ENCODE peak calls at places on chromosome 15, in six cellular contexts. J is HCT116, H is K562, L is GM12878, Z is SK-N-SH, P is H1. M is an unnamed sample.

GRCh38 chr15:48905216-48905615 is 27.3 kb downstream of the EID1 start:
- DNase-seq in J (no peak), H (no peak), L (no peak), Z (no peak), P (no peak), M (no peak)

GRCh38 chr15:98823012-98823458 is 174.7 kb downstream of the IGF1R start:
- DNase-seq in J (no peak), H (no peak), L (peak; percentile 1), Z (no peak), P (no peak), M (no peak)

GRCh38 chr15:55914446-55914845 is 79.0 kb downstream of the NEDD4 start:
- DNase-seq in J (no peak), H (no peak), L (no peak), Z (no peak), P (no peak), M (no peak)

GRCh38 chr15:69562564-69562963 is 109.9 kb downstream of the RPLP1 start:
- DNase-seq in J (no peak), H (no peak), L (no peak), Z (no peak), P (no peak), M (no peak)

GRCh38 chr15:51907136-51907862 is 64.3 kb downstream of the LEO1 start:
- DNase-seq in J (peak; percentile 96), H (peak; percentile 19), L (no peak), Z (no peak), P (no peak), M (peak; percentile 94)

GRCh38 chr15:42955518-42955917 is 34.9 kb upstream of the TTBK2 start:
- DNase-seq in J (no peak), H (no peak), L (no peak), Z (no peak), P (no peak), M (no peak)

GRCh38 chr15:93800805-93801204 is 430.6 kb upstream of the MCTP2 start:
- DNase-seq in J (no peak), H (no peak), L (no peak), Z (no peak), P (no peak), M (no peak)

GRCh38 chr15:52241489-52241888 is 50.3 kb upstream of the GNB5 start:
- DNase-seq in J (no peak), H (no peak), L (no peak), Z (no peak), P (no peak), M (no peak)

GRCh38 chr15:86203462-86203861 is 123.8 kb downstream of the AGBL1 start:
- DNase-seq in J (no peak), H (no peak), L (no peak), Z (no peak), P (no peak), M (no peak)

GRCh38 chr15:80478075-80478474 is 73.9 kb downstream of the ARNT2 start:
- DNase-seq in J (no peak), H (no peak), L (no peak), Z (no peak), P (no peak), M (no peak)

GRCh38 chr15:81293728-81294500 is 30.0 kb downstream of the STARD5 start:
- DNase-seq in J (no peak), H (no peak), L (peak; percentile 98), Z (peak; percentile 50), P (no peak), M (no peak)

GRCh38 chr15:54518145-54518941 is 540.1 kb downstream of the UNC13C start:
- DNase-seq in J (no peak), H (no peak), L (peak; percentile 36), Z (no peak), P (no peak), M (no peak)

GRCh38 chr15:101369676-101370075 is 74.6 kb upstream of the SNRPA1 start:
- DNase-seq in J (no peak), H (no peak), L (no peak), Z (no peak), P (peak; percentile 36), M (no peak)

GRCh38 chr15:23467110-23467600 is 20.1 kb upstream of the GOLGA6L2 start:
- DNase-seq in J (peak; percentile 24), H (peak; percentile 7), L (no peak), Z (peak; percentile 28), P (no peak), M (peak; percentile 23)

GRCh38 chr15:40787344-40787841 is 17.6 kb downstream of the C15orf62 start:
- DNase-seq in J (peak; percentile 96), H (no peak), L (no peak), Z (no peak), P (no peak), M (no peak)

GRCh38 chr15:101332061-101332467 is 37.0 kb upstream of the SNRPA1 start:
- DNase-seq in J (no peak), H (no peak), L (no peak), Z (no peak), P (no peak), M (no peak)

GRCh38 chr15:29681486-29681845 is 140.8 kb downstream of the TJP1 start:
- DNase-seq in J (no peak), H (no peak), L (no peak), Z (no peak), P (no peak), M (no peak)

GRCh38 chr15:28105224-28105791 is 6.2 kb upstream of the OCA2 start:
- DNase-seq in J (no peak), H (no peak), L (no peak), Z (no peak), P (no peak), M (no peak)

GRCh38 chr15:88284441-88285106 is 28.0 kb upstream of the NTRK3 start:
- DNase-seq in J (no peak), H (no peak), L (no peak), Z (no peak), P (no peak), M (no peak)
- H3K27me3 ChIP-seq in J (peaks cover 14% of the 10 kb centered on the region), H (no peaks in the 10 kb centered on the region), L (no peaks in the 10 kb centered on the region), Z (no peaks in the 10 kb centered on the region), P (no peaks in the 10 kb centered on the region), M (no peaks in the 10 kb centered on the region)

GRCh38 chr15:83943043-83943442 is 289.1 kb downstream of the ADAMTSL3 start:
- DNase-seq in J (no peak), H (no peak), L (no peak), Z (no peak), P (no peak), M (no peak)

GRCh38 chr15:83943849-83944404 is 290.0 kb downstream of the ADAMTSL3 start:
- DNase-seq in J (no peak), H (no peak), L (no peak), Z (no peak), P (no peak), M (no peak)

DNA sequence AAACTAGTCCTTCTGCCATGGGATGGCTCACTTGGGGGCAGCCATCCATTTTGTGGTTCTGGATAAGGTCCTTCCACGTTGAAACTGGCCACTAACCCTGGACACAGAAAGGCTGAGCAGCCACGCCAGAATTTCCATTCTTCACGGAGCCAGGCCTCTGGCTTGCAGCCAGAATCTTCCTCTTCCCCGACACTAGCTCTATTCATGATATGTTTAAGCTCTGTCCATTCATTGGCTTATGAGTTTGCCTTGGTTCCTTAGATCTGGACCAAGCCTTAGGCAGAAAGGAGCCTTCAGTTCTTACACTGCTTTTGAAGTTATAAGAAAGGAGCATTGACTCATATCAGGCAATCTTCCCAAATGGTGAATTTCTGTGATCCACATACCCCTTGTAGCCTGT is 288.4 kb upstream of the GOLGA6L4 start:
- DNase-seq in J (no peak), H (no peak), L (no peak), Z (no peak), P (no peak), M (no peak)
- TF ChIP-seq JUND in J (no peak), H (no peak), L (no peak), Z (no peak), P (no peak), M (no peak)

GRCh38 chr15:70767668-70768067 is 4.3 kb upstream of the UACA start:
- DNase-seq in J (no peak), H (no peak), L (no peak), Z (no peak), P (no peak), M (no peak)
- H3K27me3 ChIP-seq in J (no peaks in the 10 kb centered on the region), H (no peaks in the 10 kb centered on the region), L (no peaks in the 10 kb centered on the region), Z (no peaks in the 10 kb centered on the region), P (no peaks in the 10 kb centered on the region), M (peaks cover 9% of the 10 kb centered on the region)

DNA sequence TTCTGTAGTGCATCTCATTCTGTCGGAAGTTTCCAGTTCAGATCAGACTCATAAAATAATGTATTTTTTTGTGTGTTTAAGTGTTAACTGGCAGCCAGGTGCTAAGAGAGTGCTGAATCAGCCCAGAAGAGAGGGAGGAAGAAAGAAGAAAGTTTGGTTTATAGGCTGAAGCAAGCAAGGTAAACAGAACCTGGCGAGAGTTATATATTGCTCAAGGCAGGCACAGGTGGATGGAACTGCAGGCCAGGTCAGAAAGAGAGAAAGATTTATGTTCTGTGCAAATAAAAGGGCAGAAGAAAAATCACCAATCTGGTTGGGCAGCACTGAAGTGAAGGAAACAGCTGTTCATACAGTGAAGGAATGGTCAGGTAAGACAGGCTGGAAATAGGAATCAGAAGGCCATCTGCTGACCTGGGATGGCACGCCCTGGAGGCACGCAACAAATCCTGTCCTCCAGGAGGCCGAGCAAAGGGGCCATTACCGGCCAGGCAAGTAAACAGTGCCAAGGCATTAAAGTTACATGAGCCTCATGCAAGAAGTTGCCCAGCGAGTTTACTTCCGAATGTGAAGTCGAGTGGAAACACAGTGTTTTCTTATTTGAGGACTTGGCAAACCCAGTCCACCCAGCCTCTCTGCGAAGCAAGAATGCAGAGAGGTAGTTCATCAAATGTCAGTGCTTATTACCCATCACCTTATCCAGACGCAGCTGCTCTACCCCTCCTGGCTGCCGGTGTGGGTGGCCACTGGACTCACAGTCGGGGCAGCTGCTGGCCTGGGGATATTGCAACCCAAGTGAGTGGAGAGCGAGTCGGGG is 309.8 kb downstream of the VPS13C start:
- DNase-seq in J (no peak), H (no peak), L (no peak), Z (peak; percentile 27), P (no peak), M (no peak)
- TF ChIP-seq JUND in J (no peak), H (no peak), L (no peak), Z (no peak), P (no peak), M (no peak)

DNA sequence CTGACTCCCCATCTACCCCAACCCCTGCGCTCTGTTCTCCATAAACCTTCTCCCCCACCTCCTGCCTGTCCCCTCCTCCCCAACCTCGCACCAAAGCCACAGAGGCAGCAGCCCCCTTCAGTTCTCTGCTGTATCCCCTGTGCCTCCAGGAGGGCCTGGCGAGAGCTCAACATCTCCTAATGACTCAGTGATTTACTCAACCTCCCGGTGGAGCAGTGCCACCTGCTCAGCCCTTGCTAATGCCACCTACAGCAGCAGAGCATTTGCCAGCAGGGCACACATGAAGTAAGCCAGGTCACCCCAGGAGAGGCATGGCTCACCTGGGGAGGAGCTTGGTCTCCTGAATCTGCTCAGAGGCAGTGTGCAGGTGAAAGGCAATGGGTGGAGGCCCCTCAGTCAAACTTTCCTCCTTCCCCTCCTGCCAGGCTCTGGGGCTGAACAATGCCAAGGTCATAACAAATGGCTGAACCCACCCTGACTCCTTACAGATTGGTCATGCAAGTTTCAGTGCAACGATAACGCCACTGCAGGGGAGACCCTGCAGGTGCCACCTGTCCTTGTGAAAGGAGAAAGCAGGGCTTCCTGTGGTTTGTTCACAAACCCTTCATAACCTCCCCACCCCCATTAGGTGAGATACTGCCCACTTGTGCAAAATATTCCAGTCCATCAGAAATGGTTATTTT is 19.8 kb downstream of the TRPM1 start:
- DNase-seq in J (no peak), H (no peak), L (no peak), Z (no peak), P (no peak), M (no peak)
- H3K27me3 ChIP-seq in J (no peaks in the 10 kb centered on the region), H (peaks cover 13% of the 10 kb centered on the region), L (no peaks in the 10 kb centered on the region), Z (no peaks in the 10 kb centered on the region), P (peaks cover 2% of the 10 kb centered on the region), M (no peaks in the 10 kb centered on the region)